ENCODE peak calls at places on chromosomes 5 and 9, in ten cellular contexts. S is EH; T is CD4-positive, CD25-positive, alpha-beta regulatory T cell; W is tibial artery; D is amygdala; P is stimulated activated naive CD8-positive, alpha-beta T cell treated with anti-CD3 and anti-CD28 coated beads, Interleukin-15, amount 100 ng/mL, for 72 hours; Y is GM13977; H is activated T-cell treated with anti-CD3 and anti-CD28 coated beads for 48 hours; V is breast epithelium; J is left ventricle myocardium superior. E is an unnamed sample.
A peak's percentile ranks its signal among the peaks of the same experiment; 100 is the strongest.

GRCh38 chr5:167269146-167269545 is 1022.3 kb upstream of the WWC1 start:
- DNase-seq in S (peak; percentile 28), T (no peak), W (no peak), D (no peak), P (no peak), Y (no peak), H (no peak), V (no peak), J (no peak), E (no peak)

GRCh38 chr9:2859776-2860379 is 16.0 kb upstream of the PUM3 start:
- DNase-seq in S (peak; percentile 68), T (peak; percentile 52), W (no peak), D (peak; percentile 74), P (no peak), Y (peak; percentile 49), H (peak; percentile 37), V (no peak), J (peak; percentile 65), E (peak; percentile 72)

GRCh38 chr9:116998305-116998704 is 311.2 kb downstream of the TRIM32 start:
- DNase-seq in S (peak; percentile 43), T (no peak), W (no peak), D (no peak), P (no peak), Y (peak; percentile 34), H (no peak), V (no peak), J (no peak), E (no peak)

GRCh38 chr5:134406390-134406789 is 5.3 kb downstream of the CDKN2AIPNL start:
- DNase-seq in S (peak; percentile 45), T (no peak), W (no peak), D (no peak), P (no peak), Y (no peak), H (peak; percentile 6), V (no peak), J (no peak), E (no peak)

GRCh38 chr9:125039544-125039943 is 98.7 kb upstream of the GOLGA1 start:
- DNase-seq in S (no peak), T (no peak), W (no peak), D (no peak), P (no peak), Y (no peak), H (no peak), V (no peak), J (no peak), E (no peak)

GRCh38 chr9:111603041-111603440 is 3.6 kb upstream of the PTGR1 start:
- DNase-seq in S (no peak), T (no peak), W (no peak), D (no peak), P (no peak), Y (no peak), H (no peak), V (no peak), J (no peak), E (no peak)

GRCh38 chr5:121963409-121963808 is 1.6 kb downstream of the SRFBP1 start:
- DNase-seq in S (no peak), T (peak; percentile 16), W (no peak), D (no peak), P (peak; percentile 8), Y (no peak), H (no peak), V (no peak), J (no peak), E (no peak)

GRCh38 chr5:14684757-14685156 is 20.2 kb downstream of the OTULIN start:
- DNase-seq in S (no peak), T (no peak), W (no peak), D (no peak), P (no peak), Y (no peak), H (no peak), V (no peak), J (peak; percentile 42), E (no peak)

GRCh38 chr5:115952579-115952978 is 9.7 kb upstream of the LVRN start:
- DNase-seq in S (no peak), T (no peak), W (no peak), D (no peak), P (no peak), Y (no peak), H (no peak), V (no peak), J (no peak), E (no peak)

GRCh38 chr9:131661954-131662621 is 77.8 kb downstream of the RAPGEF1 start:
- DNase-seq in S (no peak), T (peak; percentile 82), W (no peak), D (no peak), P (peak; percentile 50), Y (peak; percentile 58), H (peak; percentile 67), V (no peak), J (no peak), E (no peak)

GRCh38 chr5:59342181-59342580 is 551.3 kb downstream of the PDE4D start:
- DNase-seq in S (no peak), T (no peak), W (no peak), D (no peak), P (no peak), Y (no peak), H (no peak), V (no peak), J (no peak), E (no peak)

GRCh38 chr5:69217732-69218568 is 16.7 kb upstream of the CDK7 start:
- DNase-seq in S (peak; percentile 94), T (peak; percentile 94), W (peak; percentile 98), D (peak; percentile 97), P (peak; percentile 87), Y (peak; percentile 91), H (peak; percentile 76), V (peak; percentile 95), J (peak; percentile 99), E (peak; percentile 91)

GRCh38 chr9:84997472-84997871 is 327.9 kb downstream of the NTRK2 start:
- DNase-seq in S (no peak), T (no peak), W (no peak), D (no peak), P (no peak), Y (no peak), H (no peak), V (no peak), J (no peak), E (no peak)

GRCh38 chr5:138287252-138287651 is 12.8 kb upstream of the GFRA3 start:
- DNase-seq in S (no peak), T (no peak), W (no peak), D (no peak), P (no peak), Y (no peak), H (no peak), V (no peak), J (no peak), E (no peak)